ENCODE peak calls at places on chromosomes 4 and X, in seven cellular contexts. K, A, Z, Q, B, U and I are unnamed samples.

GRCh38 chr4:57320217-57320616 is 210.0 kb upstream of the IGFBP7 start:
- DNase-seq in U (no peak), Q (no peak), A (no peak), B (no peak), Z (no peak), K (no peak), I (no peak)

GRCh38 chr4:138199568-138200235 is 42.4 kb downstream of the SLC7A11 start:
- DNase-seq in Z (no peak), K (no peak), Q (no peak), B (peak; percentile 98), A (no peak), U (no peak), I (no peak)

GRCh38 chrX:9698566-9698965 is 67.1 kb downstream of the GPR143 start:
- DNase-seq in Q (no peak), A (no peak), B (no peak), K (no peak), U (no peak), Z (no peak), I (no peak)

GRCh38 chrX:72402614-72403013 is 96.9 kb upstream of the CITED1 start:
- DNase-seq in Q (no peak), U (no peak), K (no peak), Z (no peak), A (no peak), B (no peak), I (no peak)

GRCh38 chr4:170109586-170110289 is 20.0 kb upstream of the AADAT start:
- DNase-seq in A (no peak), U (no peak), K (no peak), Z (no peak), B (peak; percentile 31), Q (no peak), I (no peak)

GRCh38 chrX:45794995-45795337 is 594.3 kb upstream of the DIPK2B start:
- DNase-seq in B (no peak), U (no peak), Z (no peak), A (no peak), K (no peak), Q (no peak), I (no peak)

GRCh38 chrX:72272868-72273267 is 4.2 kb downstream of the RPS4X start:
- DNase-seq in Q (no peak), K (no peak), U (no peak), A (no peak), B (peak; percentile 81), Z (no peak), I (peak; percentile 45)

GRCh38 chr4:128225148-128225547 is 62.5 kb downstream of the PGRMC2 start:
- DNase-seq in U (no peak), Q (no peak), Z (no peak), K (no peak), A (no peak), B (no peak), I (peak; percentile 40)

GRCh38 chrX:47723689-47724088 is 64.7 kb upstream of the UXT start:
- DNase-seq in Q (no peak), A (peak; percentile 10), Z (peak; percentile 4), K (no peak), B (no peak), U (no peak), I (no peak)

GRCh38 chr4:84231539-84232055 is 267.5 kb downstream of the NKX6-1 start:
- DNase-seq in Q (no peak), U (no peak), Z (no peak), K (no peak), B (no peak), A (no peak), I (no peak)

GRCh38 chr4:155809835-155810234 is 51.0 kb downstream of the GUCY1B1 start:
- DNase-seq in K (no peak), B (peak; percentile 76), Q (no peak), A (no peak), Z (no peak), U (peak; percentile 17), I (peak; percentile 83)
- TF ChIP-seq CTCF in K (peak; percentile 79), B (peak; percentile 40), Q (peak; percentile 71), A (peak; percentile 68), Z (peak; percentile 51), U (peak; percentile 46), I (peak; percentile 84)

DNA sequence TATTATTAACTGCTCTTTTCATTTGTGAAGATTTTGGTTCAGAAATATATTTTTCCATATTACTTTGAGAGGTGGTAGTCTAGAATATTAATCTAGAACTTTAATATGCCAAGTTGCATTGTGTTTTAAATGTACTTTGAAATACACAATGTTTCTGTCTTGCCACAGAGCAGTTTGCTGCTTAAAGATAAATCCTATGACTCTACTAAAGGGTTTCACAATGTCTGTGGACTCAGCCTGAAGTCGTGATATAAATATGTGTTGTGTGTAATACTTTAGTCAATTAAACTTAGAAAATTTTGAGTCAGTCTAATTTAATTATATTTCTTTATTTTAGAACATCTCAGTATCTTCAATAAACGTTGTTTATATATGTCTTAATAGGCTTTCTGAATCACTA is 1771.7 kb upstream of the PCDH7 start:
- DNase-seq in B (peak; percentile 13), U (no peak), Q (no peak), Z (no peak), A (no peak), K (no peak), I (no peak)
- TF ChIP-seq CTCF in B (no peak), U (no peak), Q (no peak), Z (no peak), A (no peak), K (no peak), I (no peak)

GRCh38 chr4:99617374-99617773 is 40.3 kb downstream of the C4orf54 start:
- DNase-seq in B (peak; percentile 10), U (no peak), Q (no peak), A (no peak), Z (no peak), K (no peak), I (no peak)

GRCh38 chr4:99612704-99613103 is 38.1 kb downstream of the MTTP start:
- DNase-seq in K (no peak), B (no peak), A (no peak), Z (no peak), U (no peak), Q (no peak), I (no peak)

GRCh38 chr4:99612281-99612680 is 37.7 kb downstream of the MTTP start:
- DNase-seq in Z (no peak), Q (no peak), B (peak; percentile 15), U (no peak), A (no peak), K (no peak), I (no peak)

GRCh38 chr4:99614491-99614890 is 39.9 kb downstream of the MTTP start:
- DNase-seq in Z (no peak), K (no peak), Q (no peak), B (no peak), U (no peak), A (no peak), I (no peak)

GRCh38 chr4:99615210-99615834 is 40.7 kb downstream of the MTTP start:
- DNase-seq in U (no peak), Z (no peak), A (no peak), Q (no peak), K (peak; percentile 33), B (no peak), I (no peak)
- TF ChIP-seq CTCF in U (no peak), Z (no peak), A (no peak), Q (no peak), K (no peak), B (no peak), I (no peak)

GRCh38 chr4:135718019-135718418 is 1516.4 kb upstream of the PABPC4L start:
- DNase-seq in Z (no peak), Q (no peak), U (no peak), K (no peak), A (no peak), B (peak; percentile 4), I (peak; percentile 6)
- TF ChIP-seq CTCF in Z (no peak), Q (no peak), U (no peak), K (no peak), A (no peak), B (no peak), I (peak; percentile 73)

DNA sequence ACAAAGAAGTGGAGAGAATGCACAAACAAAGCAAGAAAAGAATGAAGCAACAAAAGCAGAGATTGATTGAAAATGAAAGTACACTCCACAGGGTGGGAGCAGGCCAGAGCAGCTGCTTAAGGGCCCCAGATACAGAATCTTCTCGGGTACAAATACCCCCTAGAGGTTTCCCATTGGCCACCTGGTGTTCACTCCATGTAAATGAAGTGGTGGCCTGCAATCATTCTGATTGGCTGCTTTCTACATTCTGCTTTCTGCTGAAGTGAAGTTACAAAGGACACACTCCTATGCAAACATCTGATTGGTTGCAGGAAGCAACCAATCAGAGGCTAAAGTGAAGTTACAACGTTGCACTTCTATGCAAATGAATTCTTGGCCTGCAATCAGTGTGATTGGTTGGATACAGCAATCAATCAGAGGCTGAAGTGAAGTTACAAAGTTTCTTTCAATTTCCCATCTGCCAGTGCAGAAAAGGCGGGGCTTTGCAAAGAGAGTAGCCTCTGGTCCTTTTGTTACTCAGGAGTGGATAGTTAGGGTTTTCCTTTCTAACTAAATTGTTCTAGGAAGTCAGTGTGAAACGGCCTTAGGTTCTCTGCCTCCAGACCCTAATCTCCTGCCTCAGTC is 19.0 kb upstream of the GPC4 start:
- DNase-seq in U (no peak), Z (no peak), Q (no peak), K (no peak), B (no peak), A (no peak), I (no peak)
- TF ChIP-seq CTCF in U (no peak), Z (no peak), Q (no peak), K (no peak), B (no peak), A (no peak), I (no peak)

DNA sequence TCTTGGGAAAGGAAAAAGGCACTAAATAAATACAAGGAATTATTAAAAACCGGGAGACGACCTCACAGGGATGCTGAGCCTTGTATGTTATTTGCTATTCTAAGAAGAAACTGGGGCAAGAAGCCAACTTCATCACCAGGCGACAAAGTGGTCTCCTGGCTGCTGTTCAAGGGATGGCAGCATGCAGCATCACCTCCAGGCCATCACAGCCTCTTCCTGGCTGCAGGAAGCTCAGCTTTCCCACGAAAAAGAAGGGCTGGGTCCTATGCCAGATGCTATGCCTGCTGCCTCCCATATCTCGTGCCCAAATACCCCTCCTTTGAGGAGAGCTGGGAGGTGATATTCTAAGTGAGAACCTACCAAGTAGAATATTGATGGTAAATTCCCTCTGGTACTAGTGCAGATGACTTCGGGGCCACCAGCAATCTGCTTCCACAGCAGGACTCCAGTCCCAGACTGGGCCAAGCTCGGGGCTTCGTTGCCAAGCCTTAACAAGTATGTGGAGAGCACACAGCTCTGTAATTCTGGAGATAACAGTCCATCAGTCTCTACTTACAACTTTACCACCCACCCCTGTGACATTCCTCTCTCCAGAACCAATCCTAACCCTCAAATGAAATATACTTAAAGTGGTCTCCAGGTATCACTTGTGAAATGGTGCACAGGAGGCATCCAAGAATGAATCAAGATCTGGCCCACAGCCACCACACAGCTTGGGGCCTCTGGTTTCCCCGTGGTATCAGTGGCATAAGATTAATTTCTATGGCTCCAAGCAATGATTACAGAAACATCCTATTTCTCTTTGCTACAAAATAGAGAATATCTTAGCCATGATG is 149.3 kb downstream of the PALLD start:
- DNase-seq in A (no peak), K (peak; percentile 59), Z (no peak), Q (no peak), U (no peak), B (no peak), I (no peak)
- TF ChIP-seq CTCF in A (no peak), K (no peak), Z (no peak), Q (no peak), U (no peak), B (no peak), I (no peak)